ENCODE peak calls at places on chromosomes 3 and 15, in eight cellular contexts. P is psoas muscle, W is GM23248, Q is NCI-H345, K is GM18507, I is A549, D is astrocyte of the hippocampus, U is NCI-H1092. X is an unnamed sample.

GRCh38 chr15:43868412-43868811 is 41.6 kb downstream of the WDR76 start:
- DNase-seq in P (no peak), W (no peak), Q (no peak), K (no peak), I (no peak), D (no peak), U (no peak), X (no peak)

GRCh38 chr3:115040673-115041286 is 106.3 kb downstream of the ZBTB20 start:
- DNase-seq in P (no peak), W (peak), Q (no peak), K (no peak), I (peak), D (peak), U (no peak), X (peak)

GRCh38 chr3:8561365-8561764 is 59.7 kb downstream of the LMCD1 start:
- DNase-seq in P (peak), W (no peak), Q (no peak), K (no peak), I (no peak), D (no peak), U (no peak), X (no peak)

GRCh38 chr3:71428841-71429609 is 154.5 kb downstream of the FOXP1 start:
- DNase-seq in P (no peak), W (peak), Q (peak), K (no peak), I (no peak), D (peak), U (no peak), X (no peak)

GRCh38 chr3:16214366-16214765 is 39.9 kb downstream of the GALNT15 start:
- DNase-seq in P (no peak), W (no peak), Q (no peak), K (no peak), I (no peak), D (no peak), U (no peak), X (no peak)

GRCh38 chr15:71447328-71448250 is 332.3 kb downstream of the THSD4 start:
- DNase-seq in P (no peak), W (peak), Q (no peak), K (no peak), I (peak), D (peak), U (no peak), X (no peak)

GRCh38 chr3:170797685-170798084 is 72.3 kb downstream of the RPL22L1 start:
- DNase-seq in P (no peak), W (no peak), Q (no peak), K (no peak), I (no peak), D (no peak), U (no peak), X (no peak)

GRCh38 chr3:149599236-149599635 is 58.6 kb downstream of the WWTR1 start:
- DNase-seq in P (no peak), W (no peak), Q (no peak), K (no peak), I (no peak), D (peak), U (no peak), X (no peak)

GRCh38 chr15:67107014-67107812 is 41.8 kb downstream of the SMAD3 start:
- DNase-seq in P (peak), W (peak), Q (no peak), K (no peak), I (peak), D (peak), U (no peak), X (no peak)

GRCh38 chr3:81726132-81726531 is 35.3 kb downstream of the GBE1 start:
- DNase-seq in P (no peak), W (peak), Q (peak), K (no peak), I (no peak), D (peak), U (no peak), X (no peak)

GRCh38 chr15:75029378-75030022 is 6.1 kb downstream of the PPCDC start:
- DNase-seq in P (peak), W (peak), Q (peak), K (peak), I (peak), D (peak), U (peak), X (peak)

GRCh38 chr3:169771651-169772529 is 1.3 kb upstream of the MYNN start:
- DNase-seq in P (peak), W (peak), Q (peak), K (no peak), I (peak), D (peak), U (peak), X (peak)

GRCh38 chr15:99130765-99131440 is 26.0 kb downstream of the SYNM start:
- DNase-seq in P (peak), W (no peak), Q (no peak), K (no peak), I (no peak), D (no peak), U (no peak), X (no peak)

GRCh38 chr3:119469378-119470189 is 821 bp downstream of the POGLUT1 start:
- DNase-seq in P (no peak), W (peak), Q (no peak), K (no peak), I (no peak), D (no peak), U (no peak), X (peak)

GRCh38 chr3:183907911-183908331 is 23.2 kb upstream of the PARL start:
- DNase-seq in P (no peak), W (no peak), Q (no peak), K (no peak), I (no peak), D (no peak), U (no peak), X (no peak)

GRCh38 chr3:15241341-15241740 is 35.3 kb downstream of the CAPN7 start:
- DNase-seq in P (peak), W (peak), Q (no peak), K (no peak), I (peak), D (no peak), U (no peak), X (peak)

GRCh38 chr3:32880225-32880624 is 62.4 kb downstream of the TRIM71 start:
- DNase-seq in P (no peak), W (no peak), Q (no peak), K (no peak), I (no peak), D (no peak), U (no peak), X (no peak)

GRCh38 chr3:191641789-191642188 is 180.8 kb downstream of the PYDC2 start:
- DNase-seq in P (no peak), W (no peak), Q (no peak), K (no peak), I (no peak), D (peak), U (no peak), X (no peak)

GRCh38 chr3:66989860-66990696 is 8.0 kb upstream of the KBTBD8 start:
- DNase-seq in P (no peak), W (peak), Q (no peak), K (no peak), I (peak), D (no peak), U (no peak), X (no peak)

GRCh38 chr15:77021803-77022381 is 27.0 kb downstream of the PSTPIP1 start:
- DNase-seq in P (peak), W (peak), Q (no peak), K (no peak), I (no peak), D (peak), U (no peak), X (peak)

GRCh38 chr3:43481325-43481860 is 140.4 kb downstream of the ANO10 start:
- DNase-seq in P (no peak), W (no peak), Q (no peak), K (no peak), I (no peak), D (no peak), U (no peak), X (no peak)

GRCh38 chr3:21729888-21730459 is 21.0 kb downstream of the ZNF385D start:
- DNase-seq in P (no peak), W (peak), Q (no peak), K (no peak), I (no peak), D (peak), U (no peak), X (no peak)

GRCh38 chr15:78563092-78563491 is 2.2 kb upstream of the CHRNA5 start:
- DNase-seq in P (no peak), W (no peak), Q (no peak), K (no peak), I (no peak), D (no peak), U (no peak), X (no peak)

GRCh38 chr15:36557364-36557763 is 22.1 kb upstream of the CDIN1 start:
- DNase-seq in P (no peak), W (no peak), Q (no peak), K (no peak), I (no peak), D (no peak), U (no peak), X (no peak)

GRCh38 chr3:132090921-132091320 is 56.1 kb upstream of the CPNE4 start:
- DNase-seq in P (no peak), W (peak), Q (no peak), K (no peak), I (no peak), D (peak), U (no peak), X (no peak)

GRCh38 chr15:63094495-63094931 is 27.1 kb upstream of the LACTB start:
- DNase-seq in P (no peak), W (peak), Q (no peak), K (no peak), I (peak), D (peak), U (no peak), X (no peak)

GRCh38 chr15:93111451-93111850 is 22.4 kb upstream of the RGMA start:
- DNase-seq in P (no peak), W (no peak), Q (no peak), K (no peak), I (no peak), D (no peak), U (no peak), X (no peak)

GRCh38 chr15:60790641-60791040 is 311.7 kb upstream of the ICE2 start:
- DNase-seq in P (no peak), W (no peak), Q (no peak), K (no peak), I (no peak), D (no peak), U (no peak), X (no peak)

GRCh38 chr3:85384372-85384771 is 425.6 kb downstream of the CADM2 start:
- DNase-seq in P (no peak), W (no peak), Q (no peak), K (no peak), I (no peak), D (no peak), U (no peak), X (no peak)